ENCODE peak calls at places on chromosome 6, in eight cellular contexts. Y is left lung; V is fibroblast of gingiva; H is CD8-positive, alpha-beta T cell; K is right lobe of liver; J is MM.1S; T is HL-60; U is KG1. A is an unnamed sample.

GRCh38 chr6:162856885-162857284 is 129.1 kb downstream of the PACRG start:
- DNase-seq in K (no peak), V (peak; percentile 76), J (no peak), U (no peak), Y (no peak), T (peak; percentile 7), H (no peak), A (peak; percentile 36)

GRCh38 chr6:44006123-44006871 is 121.0 kb downstream of the MRPL14 start:
- DNase-seq in U (no peak), Y (no peak), J (no peak), H (no peak), K (peak; percentile 35), V (no peak), T (no peak), A (no peak)

GRCh38 chr6:157021267-157022021 is 244.3 kb downstream of the ARID1B start:
- DNase-seq in J (peak; percentile 79), U (peak; percentile 86), T (peak; percentile 88), Y (peak; percentile 97), H (peak; percentile 89), V (peak; percentile 93), K (peak; percentile 96), A (peak; percentile 45)

GRCh38 chr6:153090241-153090930 is 40.7 kb downstream of the RGS17 start:
- DNase-seq in V (peak; percentile 75), J (peak; percentile 18), U (no peak), Y (no peak), H (no peak), K (no peak), T (no peak), A (no peak)

GRCh38 chr6:141541766-141542324 is 590.9 kb upstream of the GJE1 start:
- DNase-seq in T (no peak), J (no peak), U (no peak), K (no peak), Y (no peak), V (peak; percentile 3), H (no peak), A (no peak)

GRCh38 chr6:4300917-4301316 is 165.5 kb upstream of the ECI2 start:
- DNase-seq in K (no peak), U (no peak), J (no peak), T (no peak), Y (no peak), V (no peak), H (no peak), A (no peak)

GRCh38 chr6:135722679-135723078 is 128.8 kb upstream of the PDE7B start:
- DNase-seq in Y (no peak), T (no peak), J (no peak), U (no peak), H (no peak), K (no peak), V (peak; percentile 49), A (no peak)

GRCh38 chr6:44211284-44211683 is 5.4 kb upstream of the MYMX start:
- DNase-seq in U (no peak), H (no peak), K (no peak), V (no peak), Y (no peak), T (peak; percentile 62), J (no peak), A (no peak)

GRCh38 chr6:14026831-14027539 is 90.6 kb upstream of the CD83 start:
- DNase-seq in J (no peak), H (no peak), Y (no peak), U (no peak), K (no peak), T (no peak), V (no peak), A (peak; percentile 83)

GRCh38 chr6:143896096-143896880 is 32.0 kb downstream of the ZC2HC1B start:
- DNase-seq in U (no peak), Y (no peak), K (no peak), J (no peak), V (peak; percentile 3), T (peak; percentile 47), H (no peak), A (no peak)

GRCh38 chr6:168163096-168163731 is 84.2 kb upstream of the FRMD1 start:
- DNase-seq in V (no peak), Y (no peak), T (no peak), J (no peak), H (no peak), U (no peak), K (peak; percentile 83), A (no peak)